ENCODE peak calls at places on chromosome 1, in four cellular contexts. J is HTR-8/SVneo; W is stimulated activated CD4-positive, alpha-beta T cell treated with anti-CD3 and anti-CD28 coated beads, Interleukin-15, amount 100 ng/mL, for 1 hour; U is activated T-cell treated with anti-CD3 and anti-CD28 coated beads for 48 hours. N is an unnamed sample.
A peak's percentile ranks its signal among the peaks of the same experiment; 100 is the strongest.

GRCh38 chr1:212074313-212074712 is 38.8 kb downstream of the DTL start:
- DNase-seq in J (no peak), U (no peak), W (no peak), N (no peak)

GRCh38 chr1:184691719-184692324 is 62.8 kb downstream of the EDEM3 start:
- DNase-seq in J (peak; percentile 25), W (no peak), U (no peak), N (no peak)

GRCh38 chr1:195754874-195755273 is 853.4 kb downstream of the KCNT2 start:
- DNase-seq in U (no peak), W (no peak), J (no peak), N (no peak)

GRCh38 chr1:235866207-235866912 is at the start of gene LYST:
- DNase-seq in W (no peak), J (peak; percentile 67), U (peak; percentile 43), N (peak; percentile 79)

GRCh38 chr1:217981430-217981829 is 303.7 kb upstream of the RRP15 start:
- DNase-seq in J (no peak), U (no peak), W (no peak), N (no peak)

GRCh38 chr1:13469343-13469742 is 44.5 kb downstream of the LRRC38 start:
- DNase-seq in J (peak; percentile 22), U (no peak), W (no peak), N (no peak)

GRCh38 chr1:18703041-18703621 is 72.5 kb downstream of the PAX7 start:
- DNase-seq in W (no peak), J (no peak), U (no peak), N (no peak)

GRCh38 chr1:66761273-66761672 is 9.0 kb downstream of the DYNLT5 start:
- DNase-seq in W (no peak), U (no peak), J (no peak), N (no peak)

GRCh38 chr1:17596651-17597509 is 57.4 kb downstream of the ARHGEF10L start:
- DNase-seq in J (no peak), U (no peak), W (no peak), N (no peak)

GRCh38 chr1:78683079-78683478 is 33.4 kb downstream of the IFI44 start:
- DNase-seq in U (no peak), W (no peak), J (no peak), N (no peak)

GRCh38 chr1:70353038-70353437 is 1.5 kb downstream of the ANKRD13C start:
- DNase-seq in J (no peak), W (no peak), U (no peak), N (no peak)

GRCh38 chr1:43938892-43939587 is 5.4 kb downstream of the ARTN start:
- DNase-seq in W (no peak), J (no peak), U (no peak), N (no peak)

GRCh38 chr1:100528861-100529260 is 9.1 kb upstream of the GPR88 start:
- DNase-seq in U (no peak), J (no peak), W (no peak), N (no peak)

GRCh38 chr1:159921251-159921650 is 4.1 kb downstream of the TAGLN2 start:
- DNase-seq in W (no peak), J (no peak), U (no peak), N (no peak)

GRCh38 chr1:2098839-2099785 is 48.9 kb downstream of the PRKCZ start:
- DNase-seq in J (no peak), W (no peak), U (no peak), N (no peak)

GRCh38 chr1:30603081-30603858 is 120.1 kb downstream of the MATN1 start:
- DNase-seq in W (no peak), J (no peak), U (no peak), N (peak; percentile 21)

GRCh38 chr1:93604411-93604810 is 77.2 kb downstream of the BCAR3 start:
- DNase-seq in U (no peak), W (no peak), J (no peak), N (no peak)

GRCh38 chr1:44505210-44505993 is 100.3 kb downstream of the RNF220 start:
- DNase-seq in J (no peak), U (no peak), W (no peak), N (no peak)

GRCh38 chr1:189336115-189337100 is 1141.3 kb downstream of the BRINP3 start:
- DNase-seq in U (no peak), J (no peak), W (no peak), N (no peak)

GRCh38 chr1:16013220-16013907 is 4.5 kb downstream of the HSPB7 start:
- DNase-seq in J (peak; percentile 59), W (peak; percentile 46), U (peak; percentile 46), N (peak; percentile 75)

GRCh38 chr1:244957525-244957924 is 93.2 kb upstream of the HNRNPU start:
- DNase-seq in J (no peak), W (no peak), U (no peak), N (no peak)